ENCODE peak calls at places on chromosome 3, in five cellular contexts. One of them, this sample, is unnamed.

GRCh38 chr3:49238274-49239127 is 38.5 kb downstream of the C3orf62 start:
- DNase-seq in EL: no peak
- DNase-seq in HFFc6: no peak
- DNase-seq in HTR-8/SVneo: no peak
- DNase-seq in HL-60: peak
- DNase-seq in this sample: peak

GRCh38 chr3:45981321-45982038 is 14.1 kb downstream of the FYCO1 start:
- DNase-seq in EL: peak
- DNase-seq in HFFc6: peak
- DNase-seq in HTR-8/SVneo: no peak
- DNase-seq in HL-60: no peak
- DNase-seq in this sample: no peak

GRCh38 chr3:19652336-19652735 is 281.7 kb downstream of the EFHB start:
- DNase-seq in EL: no peak
- DNase-seq in HFFc6: no peak
- DNase-seq in HTR-8/SVneo: no peak
- DNase-seq in HL-60: no peak
- DNase-seq in this sample: no peak

GRCh38 chr3:177141471-177141870 is 55.8 kb downstream of the TBL1XR1 start:
- DNase-seq in EL: no peak
- DNase-seq in HFFc6: no peak
- DNase-seq in HTR-8/SVneo: no peak
- DNase-seq in HL-60: no peak
- DNase-seq in this sample: no peak

GRCh38 chr3:127786358-127787070 is 35.8 kb downstream of the MGLL start:
- DNase-seq in EL: no peak
- DNase-seq in HFFc6: no peak
- DNase-seq in HTR-8/SVneo: no peak
- DNase-seq in HL-60: no peak
- DNase-seq in this sample: peak

GRCh38 chr3:128585974-128586373 is 64.6 kb downstream of the RPN1 start:
- DNase-seq in EL: no peak
- DNase-seq in HFFc6: no peak
- DNase-seq in HTR-8/SVneo: no peak
- DNase-seq in HL-60: no peak
- DNase-seq in this sample: no peak

GRCh38 chr3:129087138-129087702 is 26.6 kb downstream of the GP9 start:
- DNase-seq in EL: no peak
- DNase-seq in HFFc6: peak
- DNase-seq in HTR-8/SVneo: no peak
- DNase-seq in HL-60: no peak
- DNase-seq in this sample: peak

GRCh38 chr3:29297998-29298397 is 17.1 kb downstream of the RBMS3 start:
- DNase-seq in EL: no peak
- DNase-seq in HFFc6: no peak
- DNase-seq in HTR-8/SVneo: no peak
- DNase-seq in HL-60: no peak
- DNase-seq in this sample: no peak

GRCh38 chr3:120177907-120178306 is 83.7 kb upstream of the GSK3B start:
- DNase-seq in EL: peak
- DNase-seq in HFFc6: peak
- DNase-seq in HTR-8/SVneo: no peak
- DNase-seq in HL-60: peak
- DNase-seq in this sample: no peak

GRCh38 chr3:112390783-112391641 is 58.1 kb downstream of the CD200 start:
- DNase-seq in EL: peak
- DNase-seq in HFFc6: peak
- DNase-seq in HTR-8/SVneo: peak
- DNase-seq in HL-60: no peak
- DNase-seq in this sample: peak

This sample was measured in AG20443.